ENCODE peak calls at places on chromosomes 6 and 20, in ten cellular contexts. B is dorsolateral prefrontal cortex, Y is right cardiac atrium, D is psoas muscle, P is HCT116, O is DND-41, F is Peyer's patch, M is bronchial epithelial cell, J is lower lobe of right lung, C is AG04449. V is an unnamed sample.

GRCh38 chr6:57247603-57248002 is 25.5 kb upstream of the RAB23 start:
- DNase-seq in B (no peak), M (no peak), F (no peak), J (no peak), Y (no peak), O (no peak), C (no peak), P (no peak), D (no peak), V (no peak)

GRCh38 chr6:235763-236360 is 56.4 kb upstream of the DUSP22 start:
- DNase-seq in Y (no peak), J (no peak), B (no peak), D (no peak), P (no peak), O (peak), M (no peak), C (no peak), F (no peak), V (no peak)

GRCh38 chr6:125867483-125867935 is 76.7 kb downstream of the NCOA7 start:
- DNase-seq in D (no peak), M (peak), O (no peak), F (no peak), Y (no peak), J (peak), B (no peak), C (peak), P (peak), V (peak)

GRCh38 chr20:61630240-61630650 is 378.2 kb downstream of the CDH4 start:
- DNase-seq in J (no peak), D (no peak), O (no peak), F (no peak), C (no peak), M (no peak), P (no peak), B (no peak), Y (no peak), V (no peak)

GRCh38 chr6:130127195-130127594 is 95.6 kb downstream of the SAMD3 start:
- DNase-seq in B (no peak), C (no peak), O (no peak), F (no peak), J (no peak), D (no peak), P (no peak), Y (no peak), M (no peak), V (no peak)

GRCh38 chr6:131803007-131803769 is 4.6 kb upstream of the ENPP1 start:
- DNase-seq in M (no peak), P (no peak), C (no peak), O (no peak), Y (no peak), D (no peak), J (no peak), F (no peak), B (no peak), V (no peak)

GRCh38 chr6:18349350-18349749 is 37.8 kb upstream of the RNF144B start:
- DNase-seq in C (no peak), Y (no peak), D (no peak), B (no peak), M (peak), P (no peak), O (no peak), F (no peak), J (no peak), V (no peak)

GRCh38 chr6:34017106-34017805 is 128.6 kb downstream of the GRM4 start:
- DNase-seq in C (no peak), J (no peak), P (no peak), O (no peak), M (no peak), F (no peak), B (no peak), D (no peak), Y (no peak), V (no peak)

GRCh38 chr6:73858376-73858775 is 162.4 kb downstream of the CD109 start:
- DNase-seq in B (no peak), M (no peak), P (no peak), F (no peak), Y (no peak), C (no peak), J (no peak), O (no peak), D (no peak), V (peak)

GRCh38 chr20:43975096-43975768 is 60.6 kb downstream of the TOX2 start:
- DNase-seq in D (no peak), F (no peak), P (peak), O (no peak), B (no peak), J (no peak), C (peak), M (peak), Y (no peak), V (no peak)

GRCh38 chr20:20366551-20366895 is 1.4 kb upstream of the INSM1 start:
- DNase-seq in O (no peak), Y (no peak), B (no peak), J (no peak), D (no peak), P (no peak), M (no peak), F (no peak), C (no peak), V (no peak)

GRCh38 chr6:150444308-150444707 is 75.5 kb downstream of the IYD start:
- DNase-seq in B (no peak), F (no peak), D (no peak), J (no peak), M (no peak), C (no peak), O (no peak), Y (no peak), P (no peak), V (no peak)

GRCh38 chr20:43941476-43942212 is 27.0 kb downstream of the TOX2 start:
- DNase-seq in O (no peak), D (no peak), P (no peak), B (no peak), C (no peak), Y (no peak), J (no peak), F (peak), M (peak), V (no peak)

GRCh38 chr20:9375221-9375681 is 139.1 kb upstream of the LAMP5 start:
- DNase-seq in Y (no peak), P (no peak), J (no peak), M (no peak), F (no peak), B (no peak), O (no peak), C (no peak), D (no peak), V (no peak)

GRCh38 chr6:98844244-98845161 is 10.1 kb downstream of the POU3F2 start:
- DNase-seq in Y (no peak), P (no peak), D (no peak), O (no peak), B (no peak), C (no peak), M (no peak), J (no peak), F (no peak), V (no peak)

GRCh38 chr6:15183979-15184378 is 61.9 kb upstream of the JARID2 start:
- DNase-seq in O (no peak), J (no peak), B (no peak), C (no peak), P (no peak), D (no peak), F (no peak), M (no peak), Y (no peak), V (no peak)

GRCh38 chr20:32473231-32474008 is 111.7 kb downstream of the NOL4L start:
- DNase-seq in C (no peak), P (no peak), Y (no peak), D (no peak), F (peak), O (no peak), B (no peak), M (no peak), J (no peak), V (no peak)

GRCh38 chr6:26398555-26398954 is 3.5 kb upstream of the BTN3A1 start:
- DNase-seq in Y (no peak), C (no peak), D (no peak), B (no peak), P (no peak), J (no peak), O (no peak), M (no peak), F (no peak), V (no peak)

GRCh38 chr6:26401987-26402658 is at the start of gene BTN3A1:
- DNase-seq in D (peak), B (no peak), Y (peak), O (peak), F (peak), J (peak), C (no peak), M (peak), P (peak), V (peak)

GRCh38 chr6:26400626-26401025 is 1.4 kb upstream of the BTN3A1 start:
- DNase-seq in Y (no peak), O (peak), M (no peak), C (no peak), J (no peak), B (no peak), F (no peak), D (no peak), P (no peak), V (no peak)

GRCh38 chr6:26403888-26404287 is 1.8 kb downstream of the BTN3A1 start:
- DNase-seq in O (no peak), B (no peak), D (no peak), C (no peak), F (no peak), J (no peak), M (no peak), P (no peak), Y (no peak), V (no peak)

DNA sequence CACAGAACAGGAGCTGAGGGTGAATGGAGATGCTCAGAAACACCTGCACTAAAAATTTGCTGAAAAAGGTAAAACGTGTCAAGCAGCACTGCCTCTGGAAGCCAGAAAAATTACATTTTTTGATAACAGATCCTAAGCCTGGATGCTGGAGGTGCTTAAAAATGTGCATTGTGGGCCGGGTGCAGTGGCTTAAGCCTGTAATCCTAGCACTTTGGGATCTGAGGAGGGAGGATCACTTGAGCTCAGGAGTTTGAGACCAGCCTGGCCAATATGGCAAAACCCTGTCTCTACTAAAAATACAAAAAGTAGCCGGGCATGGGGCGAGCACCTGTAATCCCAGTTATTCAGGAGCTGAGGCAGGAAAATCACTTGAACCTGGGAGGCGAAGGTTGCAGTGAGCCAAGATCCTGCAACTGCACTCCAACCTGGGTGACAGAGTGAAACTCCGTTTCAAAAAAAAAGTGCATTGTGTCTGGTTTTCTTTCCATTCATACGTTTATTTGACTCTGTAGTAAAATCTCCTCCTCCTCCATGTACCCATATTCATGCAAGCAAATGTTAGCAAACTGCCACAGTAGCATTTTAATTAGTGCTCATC is 587 bp upstream of the BTN3A1 start:
- DNase-seq in Y (no peak), F (no peak), B (no peak), C (no peak), J (no peak), D (no peak), M (no peak), P (no peak), O (no peak), V (no peak)
- H3K4me3 ChIP-seq in Y (peak), F (peak), B (peak), C (peak), J (peak), D (peak), M (peak), P (peak), O (peak), V (peak)

GRCh38 chr20:58888521-58889333 is 36.2 kb downstream of the GNAS start:
- DNase-seq in M (peak), P (no peak), B (peak), Y (peak), F (peak), C (no peak), J (peak), D (peak), O (peak), V (no peak)
- H3K4me3 ChIP-seq in M (peak), P (peak), B (peak), Y (peak), F (peak), C (peak), J (peak), D (peak), O (peak), V (peak)

DNA sequence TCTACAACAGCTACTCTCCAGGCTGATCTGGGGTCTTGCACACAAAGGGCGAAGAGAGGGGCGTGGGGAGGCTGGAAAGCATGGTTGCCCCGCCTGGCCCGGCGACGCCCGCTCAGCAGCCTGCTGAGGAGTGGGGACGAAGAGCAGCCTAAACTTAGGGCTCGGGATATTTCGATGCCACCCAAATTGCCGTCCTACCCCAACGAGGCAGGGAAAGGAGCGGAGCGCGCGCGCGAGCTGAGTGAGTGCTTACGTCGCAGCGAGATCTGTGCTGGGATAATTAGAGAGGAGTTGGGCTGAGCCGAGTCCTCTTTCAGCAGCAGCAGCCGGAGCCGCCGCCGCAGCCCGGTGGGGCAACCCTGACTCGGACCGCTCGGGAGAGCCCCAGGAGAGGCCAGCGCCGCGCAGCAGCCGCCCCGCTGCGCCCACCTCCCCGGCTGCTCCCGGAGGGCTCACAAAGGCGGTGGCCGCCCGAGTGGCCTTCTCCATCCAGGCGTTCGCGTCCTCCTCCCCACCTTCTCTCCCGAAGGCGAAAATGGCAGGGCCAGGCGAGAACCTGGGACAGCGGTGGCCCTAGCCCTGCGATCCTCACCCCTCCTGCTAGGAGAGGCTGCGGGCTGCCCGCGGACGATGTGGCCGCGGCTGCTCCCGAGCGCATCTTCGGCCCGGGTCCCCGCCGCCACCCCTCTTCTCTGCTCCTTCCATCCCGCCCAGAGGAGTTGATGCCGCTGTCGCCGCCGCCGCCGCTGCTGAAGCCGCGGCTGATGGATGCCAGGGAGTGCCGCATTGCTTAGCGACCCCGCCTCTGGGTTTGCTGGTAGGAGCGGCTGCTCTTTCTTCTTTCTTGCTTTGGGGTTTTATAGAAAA is at the start of gene CLVS2:
- DNase-seq in J (no peak), O (no peak), Y (peak), D (peak), B (no peak), P (no peak), F (no peak), C (no peak), M (peak), V (no peak)
- H3K4me3 ChIP-seq in J (peak), O (no peak), Y (peak), D (peak), B (peak), P (no peak), F (no peak), C (peak), M (peak), V (no peak)

GRCh38 chr6:11229267-11230043 is 3.0 kb downstream of the NEDD9 start:
- DNase-seq in F (no peak), C (no peak), M (peak), B (no peak), O (no peak), D (no peak), P (no peak), J (no peak), Y (no peak), V (no peak)
- H3K4me3 ChIP-seq in F (peak), C (peak), M (peak), B (peak), O (no peak), D (peak), P (no peak), J (peak), Y (peak), V (peak)

GRCh38 chr20:3765171-3765887 is 2.2 kb downstream of the ADISSP start:
- DNase-seq in B (no peak), M (no peak), F (no peak), P (no peak), Y (peak), C (no peak), D (no peak), O (no peak), J (peak), V (no peak)
- H3K4me3 ChIP-seq in B (no peak), M (no peak), F (no peak), P (no peak), Y (no peak), C (no peak), D (no peak), O (peak), J (no peak), V (peak)

GRCh38 chr6:31831350-31832215 is 4.0 kb downstream of the HSPA1B start:
- DNase-seq in B (no peak), O (no peak), J (peak), Y (no peak), F (no peak), M (no peak), P (no peak), C (no peak), D (no peak), V (no peak)

GRCh38 chr6:31836676-31837611 is 9.4 kb downstream of the HSPA1B start:
- DNase-seq in P (no peak), D (no peak), B (no peak), M (peak), J (no peak), C (no peak), Y (no peak), F (no peak), O (no peak), V (no peak)

GRCh38 chr6:31834704-31835375 is 7.3 kb downstream of the HSPA1B start:
- DNase-seq in B (peak), J (peak), Y (peak), P (peak), O (peak), D (peak), C (no peak), M (peak), F (peak), V (no peak)

GRCh38 chr6:31836036-31836675 is 8.6 kb downstream of the HSPA1B start:
- DNase-seq in Y (no peak), D (no peak), B (no peak), F (no peak), P (no peak), M (no peak), C (no peak), O (no peak), J (no peak), V (no peak)

GRCh38 chr6:31834367-31834703 is 6.8 kb downstream of the HSPA1B start:
- DNase-seq in J (peak), B (peak), Y (peak), C (no peak), D (peak), F (peak), P (peak), O (peak), M (peak), V (peak)
- H3K4me3 ChIP-seq in J (peak), B (peak), Y (peak), C (peak), D (peak), F (peak), P (peak), O (peak), M (peak), V (peak)

DNA sequence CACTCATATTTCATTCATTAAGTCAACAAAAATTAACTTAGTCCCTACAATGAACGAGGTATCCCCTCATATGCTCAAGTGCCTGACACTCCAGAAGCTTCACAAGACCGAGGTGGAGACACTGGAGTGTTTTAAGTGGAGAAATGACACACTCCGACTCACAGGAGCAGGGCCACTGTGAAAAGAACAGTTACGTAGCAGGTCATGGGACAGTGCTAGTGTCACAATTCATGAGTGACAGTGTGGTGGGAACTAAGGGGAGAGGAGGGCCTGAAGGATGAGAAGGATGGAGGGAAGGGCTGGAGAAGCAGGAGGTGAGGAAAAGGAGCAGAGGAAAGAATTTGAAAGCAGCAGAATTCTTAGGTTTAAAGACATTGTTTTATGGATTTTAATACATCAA is 1.3 kb upstream of the HLA-A start:
- DNase-seq in P (no peak), M (peak), Y (no peak), O (no peak), F (no peak), J (no peak), B (no peak), C (no peak), D (no peak), V (no peak)
- H3K4me3 ChIP-seq in P (no peak), M (no peak), Y (no peak), O (no peak), F (no peak), J (no peak), B (no peak), C (no peak), D (no peak), V (no peak)

DNA sequence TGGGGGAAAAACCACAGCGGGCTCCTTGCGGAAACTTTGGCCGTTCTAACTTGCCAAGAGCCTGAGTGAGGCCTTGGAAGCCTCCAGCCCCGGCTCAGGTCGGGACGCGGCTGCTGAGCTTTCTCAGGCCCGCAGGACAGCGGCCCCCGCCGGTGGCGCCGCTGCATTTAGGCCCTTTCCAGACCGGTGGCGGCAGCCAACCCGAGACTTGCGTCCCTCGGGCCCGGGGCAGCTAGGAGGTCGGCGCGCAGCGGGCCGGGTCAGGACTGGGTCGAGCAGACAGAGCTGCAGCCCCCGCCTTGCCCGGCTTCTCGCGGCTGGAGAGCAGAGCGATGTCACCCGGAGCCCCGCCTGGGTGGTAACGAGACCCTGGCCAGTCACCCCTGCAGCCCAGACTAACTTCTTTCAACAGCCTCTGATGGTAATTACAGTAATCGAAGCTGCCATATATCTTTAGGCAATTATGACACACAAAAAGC is 2.7 kb downstream of the NR2E1 start:
- DNase-seq in D (peak), J (peak), Y (no peak), C (no peak), O (no peak), F (peak), M (no peak), B (no peak), P (no peak), V (no peak)
- H3K4me3 ChIP-seq in D (peak), J (peak), Y (peak), C (no peak), O (no peak), F (no peak), M (no peak), B (peak), P (no peak), V (no peak)

GRCh38 chr6:28609672-28610071 is 84.0 kb downstream of the GPX5 start:
- DNase-seq in C (no peak), M (no peak), F (no peak), O (no peak), D (no peak), B (no peak), J (no peak), P (no peak), Y (no peak), V (no peak)

GRCh38 chr6:28607990-28608389 is 82.3 kb downstream of the GPX5 start:
- DNase-seq in C (no peak), J (no peak), B (no peak), D (no peak), Y (no peak), P (no peak), F (no peak), O (no peak), M (no peak), V (no peak)

GRCh38 chr6:28603920-28604319 is 78.2 kb downstream of the GPX5 start:
- DNase-seq in P (no peak), Y (no peak), B (no peak), O (no peak), F (no peak), M (no peak), C (no peak), J (no peak), D (no peak), V (no peak)

GRCh38 chr6:28606424-28607391 is 81.0 kb downstream of the GPX5 start:
- DNase-seq in F (no peak), C (no peak), B (peak), D (no peak), J (no peak), Y (peak), M (peak), O (peak), P (peak), V (peak)
- H3K4me3 ChIP-seq in F (no peak), C (peak), B (peak), D (peak), J (no peak), Y (no peak), M (peak), O (peak), P (peak), V (peak)

V was measured in HFF-Myc.